ENCODE peak calls at places on chromosomes 2 and 18, in ten cellular contexts. F is A549; K is stimulated activated CD4-positive, alpha-beta T cell treated with anti-CD3 and anti-CD28 coated beads, Interleukin-4, amount 100 ng/mL, for 4 hours; T is effector memory CD4-positive, alpha-beta T cell; J is iPS-NIHi11; C is HFF-Myc; E is KBM-7; M is stimulated activated naive CD4-positive, alpha-beta T cell; O is astrocyte of the spinal cord; I is cardiac fibroblast. G is an unnamed sample.

GRCh38 chr2:159622966-159623365 is 6.6 kb upstream of the BAZ2B start:
- DNase-seq in F (no peak), K (no peak), T (no peak), J (no peak), C (no peak), E (no peak), M (no peak), O (no peak), I (no peak), G (no peak)

GRCh38 chr2:3628241-3628679 is 29.7 kb upstream of the ALLC start:
- DNase-seq in F (no peak), K (no peak), T (no peak), J (no peak), C (no peak), E (no peak), M (no peak), O (no peak), I (no peak), G (no peak)

GRCh38 chr2:162401871-162402270 is 57.9 kb downstream of the GCA start:
- DNase-seq in F (no peak), K (no peak), T (no peak), J (no peak), C (no peak), E (no peak), M (no peak), O (no peak), I (no peak), G (no peak)

GRCh38 chr2:28810384-28811285 is at the start of gene SPDYA:
- DNase-seq in F (peak; percentile 68), K (peak; percentile 81), T (peak; percentile 70), J (peak; percentile 94), C (peak; percentile 22), E (no peak), M (peak; percentile 85), O (peak; percentile 70), I (peak; percentile 56), G (peak; percentile 81)

GRCh38 chr2:62382757-62383156 is 123.2 kb downstream of the TMEM17 start:
- DNase-seq in F (no peak), K (no peak), T (no peak), J (no peak), C (no peak), E (no peak), M (no peak), O (no peak), I (peak; percentile 14), G (no peak)

GRCh38 chr2:175931751-175932295 is 70.2 kb downstream of the LNPK start:
- DNase-seq in F (no peak), K (no peak), T (no peak), J (no peak), C (no peak), E (no peak), M (no peak), O (peak; percentile 90), I (peak; percentile 72), G (no peak)

GRCh38 chr2:17148298-17149228 is 369.7 kb downstream of the RAD51AP2 start:
- DNase-seq in F (no peak), K (no peak), T (no peak), J (peak; percentile 36), C (no peak), E (peak; percentile 28), M (no peak), O (peak; percentile 26), I (peak; percentile 42), G (no peak)

GRCh38 chr2:85243101-85244072 is 84.4 kb downstream of the TGOLN2 start:
- DNase-seq in F (peak; percentile 73), K (peak; percentile 12), T (no peak), J (peak; percentile 74), C (no peak), E (peak; percentile 40), M (no peak), O (peak; percentile 21), I (peak; percentile 28), G (no peak)

GRCh38 chr2:26300234-26300641 is 45.7 kb upstream of the SELENOI start:
- DNase-seq in F (no peak), K (no peak), T (no peak), J (no peak), C (no peak), E (peak; percentile 11), M (peak; percentile 61), O (peak; percentile 56), I (peak; percentile 52), G (peak; percentile 46)

GRCh38 chr18:22169889-22170420 is 566 bp downstream of the GATA6 start:
- DNase-seq in F (no peak), K (no peak), T (no peak), J (peak; percentile 50), C (no peak), E (no peak), M (no peak), O (no peak), I (peak; percentile 68), G (no peak)

GRCh38 chr2:239832995-239833727 is 192.0 kb downstream of the NDUFA10 start:
- DNase-seq in F (no peak), K (no peak), T (no peak), J (peak; percentile 0), C (no peak), E (no peak), M (no peak), O (no peak), I (no peak), G (no peak)

GRCh38 chr2:67039701-67040100 is 357.4 kb upstream of the ETAA1 start:
- DNase-seq in F (no peak), K (no peak), T (no peak), J (no peak), C (no peak), E (no peak), M (no peak), O (no peak), I (no peak), G (no peak)

GRCh38 chr2:74529357-74530238 is at the start of the genes AUP1 and HTRA2:
- DNase-seq in F (peak; percentile 100), K (peak; percentile 87), T (peak; percentile 76), J (peak; percentile 100), C (peak; percentile 98), E (peak; percentile 97), M (peak; percentile 88), O (peak; percentile 100), I (peak; percentile 99), G (peak; percentile 81)

GRCh38 chr2:31233741-31234689 is at the start of gene EHD3:
- DNase-seq in F (peak; percentile 92), K (peak; percentile 78), T (peak; percentile 55), J (peak; percentile 94), C (peak; percentile 73), E (no peak), M (peak; percentile 66), O (peak; percentile 93), I (peak; percentile 89), G (peak; percentile 67)

GRCh38 chr2:30110773-30111172 is 36.0 kb upstream of the YPEL5 start:
- DNase-seq in F (no peak), K (no peak), T (no peak), J (no peak), C (no peak), E (no peak), M (no peak), O (no peak), I (peak; percentile 49), G (no peak)

GRCh38 chr2:18998492-18998891 is 359.9 kb downstream of the OSR1 start:
- DNase-seq in F (no peak), K (no peak), T (no peak), J (no peak), C (no peak), E (no peak), M (no peak), O (no peak), I (no peak), G (no peak)

GRCh38 chr18:4196358-4196757 is 258.7 kb downstream of the DLGAP1 start:
- DNase-seq in F (no peak), K (no peak), T (no peak), J (no peak), C (no peak), E (no peak), M (no peak), O (no peak), I (no peak), G (no peak)

GRCh38 chr2:222941510-222942032 is 80.7 kb downstream of the ACSL3 start:
- DNase-seq in F (no peak), K (no peak), T (no peak), J (no peak), C (no peak), E (no peak), M (no peak), O (no peak), I (no peak), G (no peak)

GRCh38 chr2:4673025-4673489 is 969.7 kb downstream of the DCDC2C start:
- DNase-seq in F (peak; percentile 4), K (no peak), T (no peak), J (no peak), C (no peak), E (no peak), M (no peak), O (no peak), I (no peak), G (no peak)

GRCh38 chr18:70417847-70418246 is 129.0 kb downstream of the SOCS6 start:
- DNase-seq in F (no peak), K (no peak), T (no peak), J (no peak), C (no peak), E (no peak), M (no peak), O (no peak), I (no peak), G (no peak)

GRCh38 chr2:85753525-85754312 is at the start of gene ATOH8:
- DNase-seq in F (no peak), K (peak; percentile 14), T (no peak), J (peak; percentile 88), C (no peak), E (peak; percentile 62), M (no peak), O (peak; percentile 88), I (peak; percentile 72), G (no peak)

GRCh38 chr2:39530423-39530866 is 93.4 kb upstream of the MAP4K3 start:
- DNase-seq in F (no peak), K (no peak), T (no peak), J (no peak), C (no peak), E (no peak), M (no peak), O (peak; percentile 67), I (peak; percentile 95), G (no peak)

GRCh38 chr2:168245074-168245825 is 2.1 kb downstream of the STK39 start:
- DNase-seq in F (no peak), K (no peak), T (no peak), J (no peak), C (no peak), E (no peak), M (no peak), O (no peak), I (no peak), G (no peak)

GRCh38 chr2:238458641-238459040 is 31.9 kb downstream of the ASB1 start:
- DNase-seq in F (no peak), K (no peak), T (no peak), J (no peak), C (no peak), E (no peak), M (no peak), O (peak; percentile 16), I (no peak), G (no peak)

GRCh38 chr2:42903821-42904575 is 111.6 kb upstream of the HAAO start:
- DNase-seq in F (no peak), K (no peak), T (no peak), J (no peak), C (no peak), E (no peak), M (no peak), O (no peak), I (no peak), G (no peak)

GRCh38 chr2:164458801-164459200 is 162.5 kb downstream of the GRB14 start:
- DNase-seq in F (no peak), K (no peak), T (no peak), J (peak; percentile 25), C (no peak), E (no peak), M (no peak), O (no peak), I (no peak), G (no peak)

GRCh38 chr2:85273732-85274731 is 53.8 kb downstream of the TGOLN2 start:
- DNase-seq in F (no peak), K (no peak), T (no peak), J (no peak), C (peak; percentile 67), E (no peak), M (no peak), O (peak; percentile 77), I (peak; percentile 76), G (no peak)

GRCh38 chr18:61546598-61546997 is 213.4 kb downstream of the CDH20 start:
- DNase-seq in F (no peak), K (no peak), T (no peak), J (no peak), C (peak; percentile 75), E (no peak), M (no peak), O (peak; percentile 73), I (peak; percentile 86), G (no peak)

G was measured in naive thymus-derived CD4-positive, alpha-beta T cell.